ENCODE peak calls at places on chromosomes 12 and 14, in four cellular contexts. K is HepG2, F is K562, T is GM12878. I is an unnamed sample.

GRCh38 chr12:84757978-84758377 is 154.6 kb downstream of the SLC6A15 start:
- DNase-seq in K (no peak), T (no peak), F (no peak), I (no peak)

GRCh38 chr14:63267171-63267570 is 51.6 kb downstream of the GPHB5 start:
- DNase-seq in T (no peak), F (no peak), K (no peak), I (no peak)

GRCh38 chr12:100793182-100793581 is 1.4 kb upstream of the ANO4 start:
- DNase-seq in K (no peak), T (no peak), F (no peak), I (no peak)

GRCh38 chr12:13178568-13179158 is 17.9 kb upstream of the EMP1 start:
- DNase-seq in T (no peak), F (no peak), K (no peak), I (no peak)

GRCh38 chr12:64582862-64583261 is 27.4 kb upstream of the RASSF3 start:
- DNase-seq in F (no peak), K (no peak), T (no peak), I (no peak)

GRCh38 chr12:105031061-105031807 is 45.1 kb downstream of the NOPCHAP1 start:
- DNase-seq in T (peak), K (no peak), F (no peak), I (no peak)

GRCh38 chr14:25050494-25051170 is 685 bp upstream of the STXBP6 start:
- DNase-seq in K (no peak), T (no peak), F (no peak), I (no peak)

GRCh38 chr14:100065942-100066574 is 836 bp downstream of the EVL start:
- DNase-seq in K (no peak), F (no peak), T (peak), I (no peak)

GRCh38 chr12:88633312-88633711 is 53.0 kb upstream of the KITLG start:
- DNase-seq in F (no peak), K (no peak), T (no peak), I (no peak)

GRCh38 chr12:112907415-112908157 is 824 bp downstream of the OAS1 start:
- DNase-seq in T (peak), F (no peak), K (no peak), I (no peak)

GRCh38 chr14:52974406-52974805 is 23.6 kb upstream of the FERMT2 start:
- DNase-seq in K (no peak), F (no peak), T (no peak), I (no peak)

GRCh38 chr12:125786143-125786542 is 720.9 kb downstream of the AACS start:
- DNase-seq in K (no peak), T (no peak), F (no peak), I (no peak)

GRCh38 chr14:57066887-57067513 is 201.7 kb downstream of the EXOC5 start:
- DNase-seq in K (peak), F (peak), T (no peak), I (peak)

GRCh38 chr14:47278233-47278842 is 397.1 kb downstream of the MDGA2 start:
- DNase-seq in T (no peak), K (peak), F (peak), I (peak)

GRCh38 chr12:80316141-80316700 is 127.8 kb upstream of the PTPRQ start:
- DNase-seq in F (no peak), K (no peak), T (no peak), I (no peak)

GRCh38 chr12:130715996-130716917 is at the start of gene RIMBP2:
- DNase-seq in K (no peak), T (no peak), F (no peak), I (peak)

GRCh38 chr12:109120557-109120956 is 4.2 kb downstream of the ACACB start:
- DNase-seq in F (no peak), K (no peak), T (no peak), I (no peak)

GRCh38 chr12:108240027-108240785 is 98.9 kb downstream of the CMKLR1 start:
- DNase-seq in K (no peak), T (no peak), F (no peak), I (peak)

GRCh38 chr14:34334329-34334728 is 127.7 kb downstream of the SPTSSA start:
- DNase-seq in T (no peak), F (no peak), K (no peak), I (no peak)

GRCh38 chr12:126093911-126094310 is 1028.7 kb downstream of the AACS start:
- DNase-seq in T (no peak), F (peak), K (no peak), I (no peak)

GRCh38 chr14:34912966-34913365 is 37.8 kb upstream of the BAZ1A start:
- DNase-seq in F (no peak), T (no peak), K (no peak), I (no peak)

GRCh38 chr12:10718279-10718821 is 4.8 kb downstream of the YBX3 start:
- DNase-seq in F (no peak), T (no peak), K (no peak), I (no peak)

GRCh38 chr12:5511644-5512584 is 80.0 kb downstream of the NTF3 start:
- DNase-seq in K (no peak), F (peak), T (no peak), I (peak)

GRCh38 chr12:116353958-116354357 is 76.5 kb upstream of the MED13L start:
- DNase-seq in K (no peak), F (no peak), T (no peak), I (no peak)

GRCh38 chr14:95507701-95508103 is 8.7 kb downstream of the SYNE3 start:
- DNase-seq in F (no peak), T (no peak), K (no peak), I (no peak)

GRCh38 chr12:93848453-93849120 is 171.4 kb downstream of the CRADD start:
- DNase-seq in K (no peak), F (no peak), T (no peak), I (no peak)

GRCh38 chr12:84912191-84913142 is at the start of gene SLC6A15:
- DNase-seq in K (no peak), T (no peak), F (no peak), I (peak)

GRCh38 chr14:69807192-69807591 is 10.2 kb upstream of the SLC10A1 start:
- DNase-seq in K (no peak), F (no peak), T (no peak), I (no peak)

GRCh38 chr12:66508025-66508424 is 170.9 kb downstream of the GRIP1 start:
- DNase-seq in K (no peak), T (no peak), F (no peak), I (no peak)

GRCh38 chr14:66379116-66379515 is 107.1 kb upstream of the CCDC196 start:
- DNase-seq in F (no peak), K (no peak), T (no peak), I (no peak)

GRCh38 chr12:52499836-52500560 is 6.9 kb upstream of the KRT6A start:
- DNase-seq in K (no peak), T (no peak), F (no peak), I (no peak)

GRCh38 chr12:112427760-112428159 is 9.0 kb downstream of the PTPN11 start:
- DNase-seq in F (no peak), K (no peak), T (no peak), I (no peak)

GRCh38 chr12:106074706-106075392 is 63.9 kb downstream of the NUAK1 start:
- DNase-seq in F (no peak), K (no peak), T (no peak), I (no peak)

GRCh38 chr12:93318720-93319522 is 58.8 kb upstream of the NUDT4 start:
- DNase-seq in T (no peak), F (no peak), K (no peak), I (no peak)

GRCh38 chr12:16037533-16037932 is 126.4 kb downstream of the DERA start:
- DNase-seq in F (no peak), T (no peak), K (peak), I (no peak)

GRCh38 chr12:100141666-100141997 is 1.0 kb downstream of the BLTP3B start:
- DNase-seq in K (no peak), T (no peak), F (no peak), I (no peak)

GRCh38 chr12:13343380-13343779 is 146.9 kb downstream of the EMP1 start:
- DNase-seq in F (no peak), K (no peak), T (no peak), I (no peak)

GRCh38 chr12:25744334-25744733 is 191.3 kb upstream of the LMNTD1 start:
- DNase-seq in K (no peak), T (no peak), F (no peak), I (no peak)
- TF ChIP-seq NR2C2 in K (no peak), T (no peak), F (no peak), I (no peak)

GRCh38 chr14:92980866-92981265 is 57.9 kb downstream of the CHGA start:
- DNase-seq in F (no peak), T (no peak), K (no peak), I (no peak)

GRCh38 chr14:92974541-92975345 is 51.8 kb downstream of the CHGA start:
- DNase-seq in T (no peak), F (no peak), K (no peak), I (no peak)

GRCh38 chr14:92981726-92982125 is 58.8 kb downstream of the CHGA start:
- DNase-seq in K (no peak), T (no peak), F (no peak), I (no peak)

GRCh38 chr14:92976268-92976667 is 53.3 kb downstream of the CHGA start:
- DNase-seq in F (no peak), T (no peak), K (no peak), I (no peak)

GRCh38 chr14:92978229-92979021 is 55.5 kb downstream of the CHGA start:
- DNase-seq in K (no peak), F (no peak), T (no peak), I (no peak)
- TF ChIP-seq MAX in K (no peak), F (no peak), T (no peak), I (no peak)

GRCh38 chr12:38691164-38691563 is 214.2 kb downstream of the CPNE8 start:
- DNase-seq in F (no peak), K (no peak), T (no peak), I (no peak)

GRCh38 chr12:38695057-38695456 is 210.3 kb downstream of the CPNE8 start:
- DNase-seq in F (no peak), T (no peak), K (peak), I (no peak)

DNA sequence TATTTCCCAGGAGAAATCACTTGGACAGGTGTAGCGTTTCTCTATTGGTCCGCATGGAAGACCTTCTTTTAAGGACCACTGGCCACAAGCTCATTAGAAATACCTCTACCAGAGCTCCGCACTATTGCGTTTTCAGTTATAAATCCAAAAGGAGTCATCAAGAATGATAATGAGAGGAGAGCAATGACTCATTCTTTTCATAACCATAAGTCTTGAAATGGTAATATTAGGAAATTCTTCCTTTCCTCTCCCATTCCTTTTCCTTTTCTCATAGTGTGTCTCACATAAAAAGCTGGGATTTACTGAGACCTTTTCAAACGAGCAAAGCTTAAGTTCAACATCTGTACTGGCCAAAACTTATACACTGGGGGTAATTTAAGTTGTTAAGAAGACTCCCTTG is 215.7 kb downstream of the CPNE8 start:
- DNase-seq in T (no peak), K (no peak), F (no peak), I (no peak)
- TF ChIP-seq NR2C2 in T (no peak), K (no peak), F (no peak), I (no peak)

GRCh38 chr12:55684761-55685370 is 22.8 kb downstream of the ITGA7 start:
- DNase-seq in F (no peak), T (no peak), K (no peak), I (no peak)

GRCh38 chr12:55688716-55689655 is 18.7 kb downstream of the ITGA7 start:
- DNase-seq in F (no peak), K (no peak), T (no peak), I (no peak)

GRCh38 chr12:55685671-55686070 is 22.0 kb downstream of the ITGA7 start:
- DNase-seq in K (no peak), T (no peak), F (no peak), I (no peak)

GRCh38 chr12:55686366-55687010 is 21.2 kb downstream of the ITGA7 start:
- DNase-seq in F (no peak), K (no peak), T (no peak), I (no peak)

GRCh38 chr12:55687746-55688145 is 20.0 kb downstream of the ITGA7 start:
- DNase-seq in F (no peak), T (no peak), K (no peak), I (no peak)
- TF ChIP-seq MAX in F (no peak), T (no peak), K (no peak), I (no peak)

GRCh38 chr12:42145552-42146215 is 1.0 kb upstream of the GXYLT1 start:
- DNase-seq in T (no peak), K (no peak), F (peak), I (no peak)
- TF ChIP-seq NR2C2 in T (no peak), K (no peak), F (no peak), I (no peak)